ENCODE peak calls at places on chromosome 9, in five cellular contexts. M is astrocyte of the hippocampus; T is stimulated activated CD4-positive, alpha-beta T cell treated with anti-CD3 and anti-CD28 coated beads, Interleukin-4, amount 100 ng/mL, for 1 hour; G is T-helper 2 cell; N is lower lobe of right lung. A is an unnamed sample.

GRCh38 chr9:111633389-111633736 is 2.2 kb downstream of the DNAJC25 start:
- DNase-seq in M (no peak), T (no peak), G (no peak), N (no peak), A (no peak)

GRCh38 chr9:94974154-94974860 is 247.8 kb downstream of the AOPEP start:
- DNase-seq in M (peak; percentile 31), T (no peak), G (no peak), N (no peak), A (no peak)

GRCh38 chr9:108057421-108058136 is 568.0 kb upstream of the KLF4 start:
- DNase-seq in M (peak; percentile 90), T (no peak), G (no peak), N (no peak), A (no peak)

GRCh38 chr9:99433555-99433954 is 211.5 kb downstream of the SEC61B start:
- DNase-seq in M (peak; percentile 88), T (peak; percentile 35), G (no peak), N (peak; percentile 68), A (peak; percentile 80)

GRCh38 chr9:124179196-124180071 is 78.3 kb upstream of the NEK6 start:
- DNase-seq in M (no peak), T (no peak), G (no peak), N (no peak), A (no peak)

GRCh38 chr9:135221951-135222631 is 134.6 kb downstream of the OLFM1 start:
- DNase-seq in M (no peak), T (no peak), G (no peak), N (peak; percentile 38), A (no peak)

GRCh38 chr9:29211681-29212589 is 1638.7 kb upstream of the C9orf72 start:
- DNase-seq in M (peak; percentile 69), T (peak; percentile 41), G (no peak), N (peak; percentile 50), A (peak; percentile 69)

GRCh38 chr9:126853667-126854066 is 6.8 kb upstream of the ZBTB34 start:
- DNase-seq in M (peak; percentile 58), T (no peak), G (no peak), N (no peak), A (no peak)

GRCh38 chr9:79145442-79145841 is 426.3 kb upstream of the TLE4 start:
- DNase-seq in M (no peak), T (no peak), G (no peak), N (no peak), A (no peak)

GRCh38 chr9:87533291-87533690 is 35.6 kb downstream of the DAPK1 start:
- DNase-seq in M (no peak), T (no peak), G (no peak), N (no peak), A (no peak)

GRCh38 chr9:108534741-108535140 is 321.0 kb downstream of the ACTL7B start:
- DNase-seq in M (peak; percentile 59), T (no peak), G (no peak), N (no peak), A (no peak)

GRCh38 chr9:88266416-88266815 is 121.8 kb upstream of the SPIN1 start:
- DNase-seq in M (no peak), T (no peak), G (no peak), N (no peak), A (no peak)

GRCh38 chr9:115593587-115594091 is 475.7 kb upstream of the TNC start:
- DNase-seq in M (peak; percentile 80), T (no peak), G (no peak), N (no peak), A (no peak)

GRCh38 chr9:14331120-14331519 is 17.2 kb upstream of the NFIB start:
- DNase-seq in M (no peak), T (no peak), G (no peak), N (no peak), A (no peak)

GRCh38 chr9:132434875-132435274 is 24.9 kb downstream of the CFAP77 start:
- DNase-seq in M (no peak), T (no peak), G (no peak), N (no peak), A (no peak)

GRCh38 chr9:109001275-109001676 is 12.0 kb downstream of the CTNNAL1 start:
- DNase-seq in M (peak; percentile 72), T (no peak), G (no peak), N (no peak), A (no peak)

GRCh38 chr9:69615880-69616279 is 56.3 kb downstream of the APBA1 start:
- DNase-seq in M (no peak), T (no peak), G (no peak), N (no peak), A (no peak)

GRCh38 chr9:99465231-99465891 is 243.3 kb downstream of the SEC61B start:
- DNase-seq in M (peak; percentile 95), T (no peak), G (no peak), N (no peak), A (no peak)

GRCh38 chr9:130530932-130531331 is 48.4 kb upstream of the FUBP3 start:
- DNase-seq in M (no peak), T (no peak), G (no peak), N (no peak), A (no peak)

GRCh38 chr9:124716795-124717194 is 54.3 kb downstream of the NR6A1 start:
- DNase-seq in M (peak; percentile 11), T (no peak), G (no peak), N (no peak), A (no peak)

GRCh38 chr9:108382267-108382666 is 473.5 kb downstream of the ACTL7B start:
- DNase-seq in M (no peak), T (no peak), G (no peak), N (no peak), A (no peak)

GRCh38 chr9:76161546-76161945 is 232.7 kb downstream of the RFK start:
- DNase-seq in M (peak; percentile 27), T (no peak), G (no peak), N (no peak), A (no peak)

GRCh38 chr9:132622144-132622543 is 39.7 kb downstream of the BARHL1 start:
- DNase-seq in M (peak; percentile 37), T (no peak), G (no peak), N (peak; percentile 68), A (no peak)

GRCh38 chr9:113602126-113603119 is 138.9 kb downstream of the RGS3 start:
- DNase-seq in M (peak; percentile 71), T (peak; percentile 58), G (no peak), N (peak; percentile 78), A (peak; percentile 78)

GRCh38 chr9:129595903-129596540 is 24.9 kb downstream of the C9orf50 start:
- DNase-seq in M (no peak), T (no peak), G (no peak), N (no peak), A (no peak)

A was measured in activated effector memory CD4-positive, alpha-beta T cell treated with anti-CD3 and anti-CD28 coated beads, Interleukin-2, amount 50 U/mL, for 16 hours.